ENCODE peak calls at places on chromosomes 16 and 17, in five cellular contexts. R is lower leg skin, C is mucosa of gallbladder, I is RWPE1, H is fibroblast of pulmonary artery. W is an unnamed sample.

GRCh38 chr17:38978180-38978579 is 11.0 kb upstream of the FBXO47 start:
- DNase-seq in C (no peak), H (no peak), R (no peak), I (no peak), W (no peak)

GRCh38 chr17:29073520-29073919 is 30.6 kb downstream of the PIPOX start:
- DNase-seq in R (no peak), I (no peak), C (no peak), H (no peak), W (no peak)

GRCh38 chr17:31495049-31495885 is 103.8 kb downstream of the RAB11FIP4 start:
- DNase-seq in I (no peak), R (no peak), C (peak), H (no peak), W (no peak)

GRCh38 chr17:41988418-41988817 is 21.8 kb downstream of the CNP start:
- DNase-seq in I (no peak), R (no peak), H (no peak), C (no peak), W (no peak)

GRCh38 chr16:13425840-13426239 is 494.1 kb upstream of the ERCC4 start:
- DNase-seq in C (no peak), H (no peak), I (no peak), R (no peak), W (no peak)

GRCh38 chr16:74107795-74108610 is 188.6 kb upstream of the PSMD7 start:
- DNase-seq in C (no peak), I (peak), R (no peak), H (peak), W (peak)

GRCh38 chr16:264440-264951 is 11.2 kb downstream of the RGS11 start:
- DNase-seq in I (no peak), H (no peak), C (no peak), R (no peak), W (no peak)

GRCh38 chr17:11144358-11145233 is 96.4 kb upstream of the SHISA6 start:
- DNase-seq in I (peak), C (peak), R (no peak), H (peak), W (peak)

GRCh38 chr17:73400915-73401545 is 89.2 kb upstream of the CDC42EP4 start:
- DNase-seq in H (no peak), C (no peak), R (no peak), I (no peak), W (no peak)

GRCh38 chr16:88566158-88566557 is 4.0 kb upstream of the ZC3H18 start:
- DNase-seq in I (no peak), R (no peak), C (no peak), H (peak), W (no peak)

GRCh38 chr16:75679366-75679765 is 2.6 kb upstream of the CPHXL2 start:
- DNase-seq in I (no peak), C (no peak), R (no peak), H (peak), W (no peak)

GRCh38 chr17:81846743-81847689 is 12.2 kb upstream of the PPP1R27 start:
- DNase-seq in I (no peak), C (no peak), H (no peak), R (no peak), W (no peak)

GRCh38 chr17:73566905-73567782 is 77.1 kb downstream of the SDK2 start:
- DNase-seq in H (no peak), C (no peak), R (no peak), I (no peak), W (peak)

GRCh38 chr16:68752602-68753001 is 15.5 kb downstream of the CDH1 start:
- DNase-seq in I (no peak), H (no peak), R (no peak), C (peak), W (no peak)

GRCh38 chr17:12089809-12090384 is 69.2 kb downstream of the MAP2K4 start:
- DNase-seq in H (peak), I (peak), R (no peak), C (no peak), W (no peak)

GRCh38 chr17:28466521-28467048 is 6.9 kb upstream of the SLC13A2 start:
- DNase-seq in R (no peak), C (no peak), H (no peak), I (no peak), W (no peak)

GRCh38 chr16:4298761-4299522 is 16.9 kb upstream of the GLIS2 start:
- DNase-seq in H (peak), C (peak), R (peak), I (peak), W (peak)

GRCh38 chr17:74241434-74241833 is 28.1 kb downstream of the TTYH2 start:
- DNase-seq in C (no peak), R (no peak), H (no peak), I (no peak), W (no peak)

GRCh38 chr17:45222994-45223540 is 1.4 kb downstream of the FMNL1 start:
- DNase-seq in R (no peak), I (no peak), H (no peak), C (no peak), W (no peak)

GRCh38 chr17:49984283-49984682 is 10.7 kb downstream of the DLX3 start:
- DNase-seq in I (peak), R (no peak), C (no peak), H (no peak), W (no peak)